ENCODE peak calls at places on chromosomes 3 and 15, in six cellular contexts. E is right atrium auricular region; T is IMR-90; U is ovary; Y is GM13977; F is CD4-positive, alpha-beta T cell. L is an unnamed sample.

GRCh38 chr15:26421065-26421464 is 351.8 kb downstream of the GABRB3 start:
- DNase-seq in E (no peak), T (no peak), U (no peak), Y (no peak), F (no peak), L (no peak)

GRCh38 chr3:42264399-42265058 is 1.5 kb downstream of the CCK start:
- DNase-seq in E (no peak), T (peak), U (no peak), Y (peak), F (no peak), L (no peak)

GRCh38 chr15:48493084-48493762 is 152.3 kb downstream of the FBN1 start:
- DNase-seq in E (no peak), T (peak), U (no peak), Y (no peak), F (no peak), L (no peak)

GRCh38 chr15:60928210-60928609 is 300.9 kb downstream of the RORA start:
- DNase-seq in E (no peak), T (no peak), U (no peak), Y (no peak), F (no peak), L (no peak)

GRCh38 chr3:39000008-39000450 is 51.7 kb downstream of the SCN11A start:
- DNase-seq in E (no peak), T (peak), U (no peak), Y (peak), F (no peak), L (no peak)

GRCh38 chr3:38827791-38828190 is 11.8 kb upstream of the SCN10A start:
- DNase-seq in E (no peak), T (no peak), U (no peak), Y (no peak), F (no peak), L (no peak)

GRCh38 chr15:73397461-73397860 is 28.7 kb upstream of the HCN4 start:
- DNase-seq in E (no peak), T (no peak), U (no peak), Y (no peak), F (no peak), L (no peak)

GRCh38 chr3:193702967-193703366 is 110.0 kb downstream of the OPA1 start:
- DNase-seq in E (no peak), T (peak), U (no peak), Y (no peak), F (no peak), L (no peak)

GRCh38 chr15:69861331-69862171 is 236.2 kb downstream of the TLE3 start:
- DNase-seq in E (no peak), T (peak), U (no peak), Y (no peak), F (no peak), L (no peak)

GRCh38 chr3:71067977-71068376 is 515.6 kb downstream of the FOXP1 start:
- DNase-seq in E (no peak), T (no peak), U (no peak), Y (peak), F (no peak), L (no peak)

GRCh38 chr3:71072288-71072687 is 511.2 kb downstream of the FOXP1 start:
- DNase-seq in E (no peak), T (no peak), U (no peak), Y (no peak), F (no peak), L (no peak)

GRCh38 chr3:71070497-71071465 is 512.7 kb downstream of the FOXP1 start:
- DNase-seq in E (no peak), T (no peak), U (no peak), Y (no peak), F (no peak), L (no peak)

GRCh38 chr3:71066849-71067261 is 516.7 kb downstream of the FOXP1 start:
- DNase-seq in E (peak), T (peak), U (peak), Y (no peak), F (peak), L (no peak)

DNA sequence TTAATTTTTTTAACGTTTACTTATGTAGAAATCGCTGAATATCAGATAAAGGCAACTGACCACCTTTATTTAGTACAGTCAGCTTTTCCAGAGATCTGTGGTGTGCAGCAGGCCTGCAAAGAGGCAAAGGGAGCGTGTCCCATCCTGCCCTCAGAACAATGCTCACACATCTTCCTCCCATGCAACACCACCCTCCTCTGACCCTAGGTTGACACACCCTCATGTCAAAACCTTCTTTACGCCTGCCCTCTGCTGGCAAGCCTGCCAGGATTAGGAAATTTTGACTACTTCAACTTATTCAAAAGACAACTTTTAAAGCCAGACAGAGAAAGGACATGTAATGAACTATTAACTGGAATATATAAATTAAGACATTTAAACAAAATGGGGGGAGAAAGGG is 513.7 kb downstream of the FOXP1 start:
- DNase-seq in E (peak), T (no peak), U (peak), Y (peak), F (peak), L (no peak)
- TF ChIP-seq CTCF in E (no peak), T (peak), U (no peak), Y (no peak), F (peak), L (peak)

GRCh38 chr15:38085931-38086562 is 151.6 kb downstream of the TMCO5A start:
- DNase-seq in E (no peak), T (peak), U (no peak), Y (peak), F (no peak), L (no peak)

GRCh38 chr15:38088971-38089370 is 154.5 kb downstream of the TMCO5A start:
- DNase-seq in E (no peak), T (peak), U (no peak), Y (no peak), F (no peak), L (no peak)

GRCh38 chr15:38080651-38081271 is 146.3 kb downstream of the TMCO5A start:
- DNase-seq in E (no peak), T (peak), U (no peak), Y (no peak), F (no peak), L (no peak)

GRCh38 chr15:38084289-38084688 is 149.8 kb downstream of the TMCO5A start:
- DNase-seq in E (no peak), T (peak), U (no peak), Y (peak), F (no peak), L (no peak)

GRCh38 chr15:38085104-38085503 is 150.7 kb downstream of the TMCO5A start:
- DNase-seq in E (no peak), T (no peak), U (no peak), Y (no peak), F (no peak), L (no peak)
- TF ChIP-seq CTCF in E (no peak), T (no peak), U (no peak), Y (no peak), F (no peak), L (no peak)

DNA sequence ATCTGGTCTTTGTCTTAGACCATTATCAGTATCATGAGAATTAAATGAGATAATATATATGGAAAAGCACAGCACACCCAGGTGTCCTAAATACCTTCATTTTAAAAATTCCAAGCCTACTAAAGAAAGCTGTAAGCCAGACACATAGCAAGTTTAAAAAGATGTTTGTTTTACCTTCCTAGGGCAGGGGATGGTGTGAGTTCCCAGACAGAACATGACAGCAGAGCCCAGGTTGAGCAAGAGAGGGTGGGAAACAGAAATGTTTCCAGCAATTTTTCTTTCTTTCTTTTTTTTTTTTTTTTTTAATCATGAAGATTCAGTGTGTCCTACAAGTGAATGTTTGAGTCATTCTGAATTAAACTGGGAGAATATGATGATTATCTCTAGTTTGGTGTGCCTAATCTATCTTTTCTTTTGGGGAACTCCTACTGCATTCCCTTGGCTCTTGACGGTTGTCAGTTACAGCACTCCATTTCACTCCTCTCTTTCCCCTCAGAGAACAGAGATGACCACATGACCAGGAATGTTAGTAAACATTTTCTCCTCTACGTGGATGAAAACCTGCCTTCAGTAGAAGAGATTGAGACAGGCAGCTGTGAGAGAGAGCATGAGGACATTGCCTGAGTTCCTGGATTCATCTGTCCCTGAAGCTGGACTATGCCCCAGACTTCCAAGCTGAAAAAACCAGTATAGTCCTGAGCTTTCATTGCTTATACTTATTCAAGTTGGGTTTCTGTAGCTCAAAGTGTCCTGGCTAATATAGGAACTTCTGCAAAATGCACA is 54.5 kb upstream of the ARL14 start:
- DNase-seq in E (no peak), T (no peak), U (no peak), Y (no peak), F (no peak), L (no peak)
- TF ChIP-seq CTCF in E (no peak), T (no peak), U (no peak), Y (no peak), F (no peak), L (no peak)

GRCh38 chr3:176848431-176849214 is 348.7 kb downstream of the TBL1XR1 start:
- DNase-seq in E (no peak), T (peak), U (no peak), Y (no peak), F (no peak), L (peak)
- TF ChIP-seq CTCF in E (no peak), T (no peak), U (no peak), Y (no peak), F (no peak), L (no peak)